ENCODE peak calls at places on chromosomes 16 and 17, in eight cellular contexts. J is fibroblast of the aortic adventitia; V is RWPE1; N is SK-N-SH; L is CD4-positive, alpha-beta T cell; A is choroid plexus epithelial cell; G is right lobe of liver; Q is endothelial cell. C is an unnamed sample.

GRCh38 chr17:50685691-50686493 is 21.8 kb downstream of the ANKRD40 start:
- DNase-seq in J (no peak), V (no peak), N (no peak), L (no peak), A (no peak), G (no peak), Q (no peak), C (no peak)

GRCh38 chr16:81823734-81824133 is 44.6 kb downstream of the PLCG2 start:
- DNase-seq in J (no peak), V (no peak), N (no peak), L (no peak), A (no peak), G (no peak), Q (no peak), C (no peak)

GRCh38 chr16:31331141-31331764 is 23.7 kb upstream of the ITGAX start:
- DNase-seq in J (no peak), V (no peak), N (no peak), L (no peak), A (no peak), G (no peak), Q (no peak), C (no peak)

GRCh38 chr16:754208-755097 is 6.1 kb upstream of the MSLN start:
- DNase-seq in J (no peak), V (no peak), N (no peak), L (no peak), A (no peak), G (no peak), Q (no peak), C (no peak)

GRCh38 chr17:67855504-67856324 is 30.4 kb downstream of the BPTF start:
- DNase-seq in J (no peak), V (no peak), N (no peak), L (no peak), A (no peak), G (no peak), Q (no peak), C (no peak)

GRCh38 chr16:1785846-1786170 is 3.0 kb downstream of the NUBP2 start:
- DNase-seq in J (no peak), V (no peak), N (no peak), L (no peak), A (no peak), G (peak), Q (no peak), C (no peak)

GRCh38 chr17:10115536-10115932 is 82.9 kb downstream of the GAS7 start:
- DNase-seq in J (peak), V (no peak), N (no peak), L (no peak), A (no peak), G (no peak), Q (no peak), C (no peak)

GRCh38 chr16:24728891-24729242 is 584 bp upstream of the TNRC6A start:
- DNase-seq in J (no peak), V (peak), N (peak), L (no peak), A (no peak), G (no peak), Q (no peak), C (no peak)

GRCh38 chr16:772959-773358 is 12.4 kb downstream of the MSLN start:
- DNase-seq in J (no peak), V (no peak), N (no peak), L (no peak), A (no peak), G (no peak), Q (no peak), C (no peak)

GRCh38 chr17:70891301-70891700 is 722.0 kb downstream of the KCNJ2 start:
- DNase-seq in J (no peak), V (no peak), N (no peak), L (no peak), A (no peak), G (no peak), Q (no peak), C (no peak)

GRCh38 chr16:11780988-11781680 is 15.9 kb downstream of the ZC3H7A start:
- DNase-seq in J (peak), V (no peak), N (peak), L (no peak), A (no peak), G (no peak), Q (no peak), C (no peak)

GRCh38 chr16:67247698-67248400 is 568 bp upstream of the FHOD1 start:
- DNase-seq in J (no peak), V (no peak), N (no peak), L (no peak), A (no peak), G (no peak), Q (no peak), C (no peak)

GRCh38 chr16:27759947-27760844 is 210.3 kb downstream of the KATNIP start:
- DNase-seq in J (no peak), V (no peak), N (peak), L (no peak), A (no peak), G (no peak), Q (no peak), C (no peak)

GRCh38 chr16:66984902-66985311 is 3.5 kb upstream of the CES4A start:
- DNase-seq in J (no peak), V (no peak), N (no peak), L (no peak), A (no peak), G (no peak), Q (no peak), C (no peak)

GRCh38 chr17:65973237-65973636 is 218.7 kb downstream of the CEP112 start:
- DNase-seq in J (peak), V (no peak), N (no peak), L (no peak), A (no peak), G (no peak), Q (no peak), C (no peak)

GRCh38 chr17:6413073-6413472 is 21.8 kb downstream of the AIPL1 start:
- DNase-seq in J (peak), V (peak), N (peak), L (no peak), A (peak), G (no peak), Q (no peak), C (peak)

GRCh38 chr16:63735456-63735855 is 1386.4 kb downstream of the CDH11 start:
- DNase-seq in J (no peak), V (no peak), N (no peak), L (no peak), A (no peak), G (no peak), Q (no peak), C (no peak)

GRCh38 chr17:35087731-35088646 is 24.5 kb upstream of the RFFL start:
- DNase-seq in J (peak), V (no peak), N (peak), L (no peak), A (peak), G (peak), Q (peak), C (peak)

GRCh38 chr16:17334096-17334495 is 136.7 kb downstream of the XYLT1 start:
- DNase-seq in J (peak), V (peak), N (no peak), L (no peak), A (no peak), G (no peak), Q (no peak), C (peak)

GRCh38 chr17:45127583-45128300 is 4.6 kb downstream of the PLCD3 start:
- DNase-seq in J (peak), V (no peak), N (no peak), L (no peak), A (peak), G (no peak), Q (no peak), C (peak)

GRCh38 chr16:11576427-11577289 is 10.1 kb downstream of the LITAF start:
- DNase-seq in J (no peak), V (no peak), N (peak), L (no peak), A (no peak), G (no peak), Q (no peak), C (no peak)

GRCh38 chr17:9937164-9937835 is 32.2 kb upstream of the RCVRN start:
- DNase-seq in J (peak), V (no peak), N (no peak), L (no peak), A (peak), G (no peak), Q (no peak), C (no peak)

GRCh38 chr17:38402897-38403296 is 25.4 kb upstream of the ARHGAP23 start:
- DNase-seq in J (no peak), V (no peak), N (no peak), L (no peak), A (no peak), G (no peak), Q (no peak), C (no peak)

GRCh38 chr17:32912218-32912897 is 15.6 kb upstream of the TMEM98 start:
- DNase-seq in J (peak), V (no peak), N (no peak), L (no peak), A (peak), G (peak), Q (no peak), C (peak)

GRCh38 chr16:49455991-49456745 is 82.6 kb downstream of the C16orf78 start:
- DNase-seq in J (no peak), V (no peak), N (no peak), L (no peak), A (no peak), G (no peak), Q (no peak), C (no peak)

GRCh38 chr16:13606804-13607203 is 313.1 kb upstream of the ERCC4 start:
- DNase-seq in J (no peak), V (no peak), N (no peak), L (no peak), A (no peak), G (no peak), Q (no peak), C (no peak)

GRCh38 chr17:4944163-4944553 is 4.1 kb downstream of the RNF167 start:
- DNase-seq in J (no peak), V (no peak), N (no peak), L (no peak), A (no peak), G (no peak), Q (no peak), C (no peak)

GRCh38 chr16:10824111-10824893 is 5.7 kb upstream of the TVP23A start:
- DNase-seq in J (no peak), V (no peak), N (no peak), L (no peak), A (no peak), G (peak), Q (no peak), C (no peak)

GRCh38 chr16:82439678-82440293 is 187.0 kb upstream of the CDH13 start:
- DNase-seq in J (peak), V (peak), N (peak), L (no peak), A (peak), G (no peak), Q (peak), C (no peak)

GRCh38 chr17:14405189-14405588 is 104.3 kb downstream of the HS3ST3B1 start:
- DNase-seq in J (no peak), V (no peak), N (no peak), L (no peak), A (no peak), G (no peak), Q (no peak), C (no peak)

GRCh38 chr17:37700881-37701280 is 44.0 kb downstream of the HNF1B start:
- DNase-seq in J (no peak), V (no peak), N (no peak), L (no peak), A (no peak), G (no peak), Q (no peak), C (no peak)

GRCh38 chr17:81039854-81040758 is 5.2 kb downstream of the BAIAP2 start:
- DNase-seq in J (peak), V (peak), N (no peak), L (no peak), A (peak), G (no peak), Q (no peak), C (peak)

GRCh38 chr17:79777166-79777843 is 643 bp upstream of the CBX2 start:
- DNase-seq in J (peak), V (peak), N (no peak), L (no peak), A (peak), G (peak), Q (peak), C (peak)

GRCh38 chr17:13134106-13134505 is 116.3 kb upstream of the ELAC2 start:
- DNase-seq in J (no peak), V (no peak), N (no peak), L (no peak), A (no peak), G (no peak), Q (no peak), C (no peak)

GRCh38 chr17:40100419-40100668 is at the start of gene NR1D1:
- DNase-seq in J (no peak), V (no peak), N (no peak), L (no peak), A (no peak), G (no peak), Q (no peak), C (no peak)

GRCh38 chr16:30805370-30806169 is 18.6 kb upstream of the ZNF629 start:
- DNase-seq in J (peak), V (peak), N (peak), L (peak), A (peak), G (peak), Q (peak), C (peak)

GRCh38 chr17:42329025-42329976 is 41.0 kb downstream of the STAT5A start:
- DNase-seq in J (peak), V (peak), N (no peak), L (no peak), A (peak), G (no peak), Q (no peak), C (peak)

GRCh38 chr16:29745126-29745852 is 501 bp downstream of the C16orf54 start:
- DNase-seq in J (no peak), V (no peak), N (no peak), L (peak), A (no peak), G (peak), Q (no peak), C (no peak)

GRCh38 chr17:72381597-72382397 is 261.0 kb downstream of the SOX9 start:
- DNase-seq in J (no peak), V (no peak), N (peak), L (no peak), A (no peak), G (no peak), Q (no peak), C (no peak)

GRCh38 chr16:51815527-51815926 is 664.5 kb upstream of the SALL1 start:
- DNase-seq in J (no peak), V (no peak), N (no peak), L (no peak), A (no peak), G (no peak), Q (no peak), C (no peak)

GRCh38 chr16:51816929-51817328 is 665.9 kb upstream of the SALL1 start:
- DNase-seq in J (peak), V (no peak), N (no peak), L (no peak), A (peak), G (no peak), Q (no peak), C (peak)

GRCh38 chr16:51812945-51813344 is 661.9 kb upstream of the SALL1 start:
- DNase-seq in J (no peak), V (no peak), N (no peak), L (no peak), A (no peak), G (no peak), Q (no peak), C (no peak)

GRCh38 chr16:51814617-51815016 is 663.5 kb upstream of the SALL1 start:
- DNase-seq in J (no peak), V (no peak), N (no peak), L (no peak), A (no peak), G (no peak), Q (no peak), C (no peak)

DNA sequence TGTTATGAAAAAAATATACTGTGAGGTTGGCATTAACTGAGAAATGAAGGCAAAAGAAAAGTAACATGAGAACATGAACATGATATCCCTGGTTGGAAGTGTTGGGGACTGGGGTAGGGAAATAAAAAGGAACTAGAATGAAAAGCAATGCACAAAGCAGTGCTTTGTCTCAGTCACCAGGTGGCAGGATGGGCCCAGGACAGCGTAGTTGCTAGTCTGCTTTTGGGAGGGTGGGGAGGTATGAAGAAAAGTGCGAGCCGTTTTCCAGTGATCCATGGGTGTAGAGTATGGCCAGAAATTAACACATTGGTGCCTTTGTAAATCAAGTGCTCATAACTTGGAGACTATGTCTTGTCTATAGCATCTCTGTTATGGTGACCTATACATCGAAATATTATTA is 662.5 kb upstream of the SALL1 start:
- DNase-seq in J (no peak), V (no peak), N (no peak), L (no peak), A (no peak), G (no peak), Q (no peak), C (no peak)
- TF ChIP-seq CTCF in J (peak), V (no peak), N (no peak), L (no peak), A (peak), G (no peak), Q (peak), C (peak)

GRCh38 chr16:85557976-85558589 is 55.0 kb upstream of the GSE1 start:
- DNase-seq in J (no peak), V (peak), N (no peak), L (no peak), A (no peak), G (no peak), Q (no peak), C (no peak)
- TF ChIP-seq CTCF in J (peak), V (no peak), N (no peak), L (no peak), A (no peak), G (no peak), Q (no peak), C (no peak)

GRCh38 chr17:19397556-19398041 is 10.6 kb upstream of the MFAP4 start:
- DNase-seq in J (no peak), V (no peak), N (no peak), L (no peak), A (no peak), G (no peak), Q (no peak), C (no peak)
- TF ChIP-seq CTCF in J (no peak), V (no peak), N (no peak), L (no peak), A (peak), G (no peak), Q (no peak), C (peak)

DNA sequence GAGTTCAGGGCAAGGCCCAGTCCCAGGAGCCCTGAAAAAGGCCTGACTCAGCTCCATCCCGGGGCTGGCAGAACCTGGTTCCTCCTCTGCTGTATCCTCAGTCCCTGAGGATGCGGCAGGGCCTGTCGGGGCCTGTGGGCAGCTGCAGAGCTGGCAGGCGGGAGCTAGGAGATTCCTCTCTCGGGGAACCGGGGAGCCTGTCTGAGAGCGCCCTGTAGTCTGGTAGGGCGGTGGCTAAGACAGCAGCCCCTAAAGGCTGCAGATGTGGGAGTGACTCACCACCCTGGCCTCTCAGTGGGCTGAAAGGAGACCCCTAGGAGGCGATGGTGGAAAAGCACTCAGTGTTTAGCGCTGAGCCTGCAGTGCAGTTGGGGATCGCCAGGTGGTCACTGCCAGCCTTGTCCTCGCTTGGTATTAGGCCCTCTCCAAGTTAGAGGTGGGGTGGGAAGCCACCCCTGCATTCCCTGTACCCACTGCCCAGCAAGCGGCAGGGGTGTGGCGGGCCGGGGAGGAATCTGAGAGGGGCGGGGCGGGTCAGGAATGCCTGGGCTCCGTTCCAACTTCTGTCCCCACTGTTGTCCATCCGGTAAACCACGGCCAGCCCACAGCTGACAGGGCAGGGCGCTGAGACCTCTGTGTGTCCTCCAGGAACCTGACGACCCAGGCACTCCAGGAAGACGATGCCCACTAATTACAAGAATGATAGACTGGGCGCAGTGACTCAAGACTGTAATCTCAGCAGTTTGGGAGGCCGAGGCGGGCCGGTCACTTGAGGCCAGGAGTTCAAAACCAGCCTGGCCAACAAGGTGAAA is 29.5 kb upstream of the CDH1 start:
- DNase-seq in J (no peak), V (peak), N (no peak), L (no peak), A (peak), G (no peak), Q (peak), C (no peak)
- TF ChIP-seq CTCF in J (peak), V (peak), N (no peak), L (no peak), A (peak), G (no peak), Q (no peak), C (no peak)

DNA sequence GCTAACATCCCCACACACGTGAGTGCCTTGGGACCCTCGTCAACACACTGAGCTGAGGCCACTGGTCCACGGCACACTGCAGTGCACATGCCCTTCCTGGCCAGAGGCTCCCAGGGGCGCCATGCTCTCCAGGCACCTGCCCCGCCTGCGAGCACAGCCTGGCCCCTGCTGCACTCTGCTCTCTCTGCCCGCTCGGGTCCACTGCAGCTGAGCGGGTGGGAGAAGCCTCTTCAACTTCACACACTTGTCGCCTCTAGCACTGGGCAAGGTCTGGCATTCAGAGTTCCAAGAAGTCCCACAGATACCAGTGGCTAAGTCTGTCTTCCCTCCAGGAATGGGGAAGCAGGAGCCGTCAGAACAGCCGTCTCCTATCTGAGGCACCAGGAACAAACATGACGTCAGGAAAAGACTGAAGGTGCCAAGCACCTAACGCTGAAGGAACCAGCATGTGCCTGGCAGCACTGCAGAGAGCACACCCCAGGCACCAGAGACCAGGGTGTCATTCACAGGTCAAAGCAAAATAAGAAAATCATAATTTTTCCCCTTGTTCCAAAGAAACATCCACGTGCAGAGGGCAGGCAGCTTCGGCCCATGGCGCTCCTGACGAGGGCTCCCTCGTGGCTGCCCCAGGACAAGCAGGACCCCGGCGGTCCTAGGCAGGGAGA is 82.9 kb downstream of the ZNF778 start:
- DNase-seq in J (peak), V (no peak), N (no peak), L (no peak), A (peak), G (no peak), Q (no peak), C (no peak)
- TF ChIP-seq CTCF in J (no peak), V (no peak), N (no peak), L (no peak), A (no peak), G (no peak), Q (no peak), C (no peak)

GRCh38 chr17:82241183-82241925 is 12.5 kb downstream of the SLC16A3 start:
- DNase-seq in J (peak), V (peak), N (peak), L (no peak), A (peak), G (peak), Q (no peak), C (peak)
- TF ChIP-seq CTCF in J (no peak), V (no peak), N (no peak), L (no peak), A (no peak), G (no peak), Q (no peak), C (no peak)

C was measured in HFFc6.